ENCODE peak calls at places on chromosomes 6 and 20, in seven cellular contexts. B is neuronal stem cell, L is mesenchymal stem cell, G is trophoblast cell, O is mesendoderm, D is IMR-90, I is H1. K is an unnamed sample.

GRCh38 chr6:25166955-25167753 is 112.0 kb upstream of the CARMIL1 start:
- DNase-seq in G (no peak), L (no peak), B (no peak), O (no peak), D (no peak), I (no peak), K (no peak)

GRCh38 chr20:35461620-35462019 is 6.2 kb downstream of the CEP250 start:
- DNase-seq in G (no peak), L (peak), I (no peak), D (peak), O (no peak), B (no peak), K (no peak)

GRCh38 chr6:33323623-33323948 is 6.0 kb upstream of the ZBTB22 start:
- DNase-seq in B (no peak), O (no peak), D (no peak), G (no peak), I (no peak), L (no peak), K (peak)

GRCh38 chr20:34579936-34580587 is 21.5 kb downstream of the MAP1LC3A start:
- DNase-seq in B (no peak), O (no peak), D (peak), G (no peak), L (no peak), I (no peak), K (no peak)

GRCh38 chr6:78598966-78599365 is 268.4 kb upstream of the IRAK1BP1 start:
- DNase-seq in O (peak), D (peak), L (peak), B (no peak), G (peak), I (peak), K (no peak)

GRCh38 chr6:7165736-7166296 is 58.1 kb downstream of the RREB1 start:
- DNase-seq in O (no peak), I (no peak), D (no peak), L (peak), B (no peak), G (no peak), K (no peak)

GRCh38 chr6:124334359-124334758 is 530.7 kb downstream of the NKAIN2 start:
- DNase-seq in O (no peak), L (no peak), I (no peak), G (no peak), B (no peak), D (no peak), K (no peak)

GRCh38 chr20:47506335-47506734 is 4.6 kb downstream of the NCOA3 start:
- DNase-seq in O (no peak), L (no peak), I (no peak), B (no peak), G (no peak), D (no peak), K (peak)

GRCh38 chr20:10374036-10374435 is 60.0 kb downstream of the MKKS start:
- DNase-seq in G (no peak), I (no peak), L (no peak), B (no peak), D (no peak), O (no peak), K (no peak)

GRCh38 chr20:17638835-17639407 is 43.1 kb downstream of the RRBP1 start:
- DNase-seq in I (no peak), L (no peak), G (no peak), D (no peak), O (no peak), B (no peak), K (no peak)

GRCh38 chr6:43455034-43455747 is at the start of gene DLK2:
- DNase-seq in O (no peak), L (no peak), D (no peak), I (no peak), B (no peak), G (peak), K (no peak)

GRCh38 chr20:44651507-44652373 is at the start of gene ADA:
- DNase-seq in L (peak), D (peak), O (peak), B (peak), I (no peak), G (peak), K (peak)

DNA sequence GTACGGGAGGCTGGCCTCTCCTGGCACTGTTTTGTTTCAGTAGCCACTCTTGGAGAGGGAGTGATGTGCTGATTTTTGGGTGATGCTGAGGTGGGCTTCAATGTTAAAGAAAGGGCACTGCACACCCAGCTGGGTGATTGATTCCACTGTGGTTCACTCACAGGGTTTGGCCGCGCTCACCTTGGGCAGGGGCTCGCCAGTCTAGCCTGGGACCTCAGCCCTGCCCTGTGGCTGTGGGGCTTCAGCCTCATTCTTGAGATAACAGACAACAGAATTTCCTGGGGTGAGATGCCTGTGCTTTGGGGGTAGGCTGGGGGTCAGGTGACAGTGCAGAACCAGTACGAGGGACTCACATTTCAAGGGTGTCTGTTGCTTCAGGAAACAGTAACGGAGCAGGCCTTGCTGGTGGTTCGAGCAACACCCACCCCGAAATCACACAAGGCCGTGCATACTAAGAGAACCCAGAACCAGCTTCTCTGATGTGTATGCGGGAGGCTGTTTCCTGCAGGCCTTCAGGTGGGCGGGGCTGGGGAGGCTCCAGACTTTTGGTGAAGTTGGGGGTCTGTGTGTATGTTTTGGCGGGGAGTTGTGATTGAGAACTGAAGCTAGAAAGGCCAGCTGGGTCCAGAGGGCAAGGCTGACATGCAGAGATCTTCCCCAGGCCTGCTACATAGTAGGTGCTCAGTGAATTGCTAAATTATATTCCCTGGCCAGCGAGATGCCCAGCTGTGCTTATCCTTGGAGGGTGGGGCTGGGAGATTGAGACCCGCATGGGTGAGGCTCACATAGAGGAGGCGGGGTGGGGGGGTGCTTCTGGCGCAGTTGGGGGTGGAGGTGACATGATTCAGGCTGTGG is 154.2 kb upstream of the RNF24 start:
- DNase-seq in B (no peak), G (no peak), O (no peak), D (no peak), I (no peak), L (no peak), K (no peak)
- H3K18ac ChIP-seq in B (no peak), G (no peak), O (no peak), D (no peak), I (no peak), L (peak), K (no peak)

DNA sequence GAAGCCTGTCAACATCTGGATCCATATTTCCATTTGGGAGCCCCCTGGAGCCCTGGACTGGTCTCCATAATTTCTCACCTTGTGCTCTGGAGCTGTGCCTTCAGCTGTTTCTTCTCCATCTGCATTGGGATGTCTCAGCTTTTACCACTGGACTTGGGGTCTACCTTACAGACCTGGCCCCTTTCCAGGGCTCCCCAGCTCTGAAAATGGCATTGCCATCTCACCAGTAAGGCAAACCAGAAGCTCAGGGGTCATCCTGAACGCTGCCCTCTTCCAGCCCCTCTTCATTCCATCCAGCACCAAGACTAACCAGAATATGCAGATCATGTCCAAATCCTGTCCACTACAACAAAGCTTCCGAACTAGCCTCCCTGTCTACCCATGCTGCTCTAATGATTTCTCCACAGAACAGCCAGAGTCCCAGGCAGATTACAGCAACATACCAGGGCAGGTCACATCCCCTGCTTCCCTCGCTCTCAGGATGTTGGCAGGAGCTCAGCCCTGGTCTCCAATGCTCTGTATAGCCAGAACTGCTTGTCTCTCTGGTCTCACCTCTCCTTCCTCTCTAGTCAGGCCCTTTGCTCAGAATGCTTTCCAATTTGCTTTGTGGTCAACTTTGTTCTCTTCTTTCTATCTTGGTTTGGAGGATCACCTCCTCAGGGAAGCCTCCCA is 17.7 kb upstream of the NNAT start:
- DNase-seq in B (no peak), D (no peak), O (no peak), G (no peak), I (no peak), L (no peak), K (no peak)
- H3K4me2 ChIP-seq in B (no peak), D (no peak), O (no peak), G (no peak), I (no peak), L (no peak), K (no peak)

GRCh38 chr6:3911130-3911529 is 62.0 kb downstream of the FAM50B start:
- DNase-seq in D (no peak), G (no peak), B (no peak), I (no peak), O (no peak), L (peak), K (peak)
- H3K18ac ChIP-seq in D (peak), G (no peak), B (no peak), I (no peak), O (no peak), L (peak), K (no peak)

DNA sequence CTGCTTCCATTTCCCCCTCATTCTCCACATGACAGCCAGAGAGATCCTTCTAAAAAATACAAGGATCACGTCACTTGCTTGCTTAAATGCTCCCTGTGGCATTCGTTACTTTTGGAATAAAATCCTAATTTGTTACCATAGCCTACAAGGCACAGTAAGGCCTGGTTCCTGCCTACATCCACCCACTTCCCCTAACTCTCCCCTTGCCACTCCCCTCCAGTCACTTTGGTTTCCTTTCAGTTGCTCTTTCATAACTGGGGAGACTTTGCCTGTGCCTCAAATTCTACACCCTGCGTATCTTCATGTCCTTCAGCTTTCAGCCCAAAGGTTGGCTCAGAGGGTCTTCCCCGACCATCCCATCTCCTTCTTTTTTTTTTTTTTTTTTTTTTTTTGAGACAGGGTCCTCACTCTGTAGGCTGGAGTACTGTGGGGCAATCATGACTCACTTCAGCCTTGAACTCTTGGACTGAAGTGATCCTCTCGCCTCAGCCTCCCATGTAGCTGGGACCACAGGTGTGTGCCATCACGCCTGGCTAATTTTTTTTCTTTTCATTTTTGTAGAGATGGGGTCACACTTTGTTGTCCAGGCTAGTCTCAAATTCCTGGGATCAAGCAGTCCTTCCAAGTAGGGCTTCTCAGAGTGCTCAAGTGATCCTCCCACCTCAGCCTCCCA is 12.5 kb downstream of the ID1 start:
- DNase-seq in D (no peak), B (no peak), O (no peak), L (no peak), I (no peak), G (no peak), K (no peak)
- H3K4me2 ChIP-seq in D (no peak), B (no peak), O (no peak), L (no peak), I (no peak), G (no peak), K (no peak)

DNA sequence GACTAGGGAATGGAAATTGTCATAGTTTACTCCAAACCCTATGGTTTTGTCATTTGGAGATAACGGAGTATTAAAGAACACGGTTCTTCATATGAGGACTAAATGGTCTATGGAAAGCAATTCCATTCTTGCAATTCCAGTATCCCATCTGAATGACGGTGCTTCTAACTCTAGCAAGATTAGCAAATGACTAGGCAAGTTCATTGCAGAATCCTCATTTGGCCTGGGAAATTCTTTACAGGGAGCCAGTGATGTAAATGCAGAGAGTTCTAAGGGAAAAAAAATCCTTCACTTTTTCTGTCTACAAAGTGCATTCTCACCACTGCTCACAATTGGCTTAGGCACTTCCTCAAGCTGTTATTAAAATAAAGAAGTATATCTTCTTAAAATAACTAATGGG is 111.5 kb downstream of the MOXD1 start:
- DNase-seq in L (no peak), B (no peak), D (no peak), I (no peak), G (peak), O (no peak), K (no peak)
- H3K18ac ChIP-seq in L (no peak), B (no peak), D (no peak), I (no peak), G (no peak), O (no peak), K (no peak)

K was measured in H9.